ENCODE peak calls at places on chromosome 21, in six cellular contexts. X, L, I, V, Q and M are unnamed samples.

GRCh38 chr21:28705616-28706015 is 287.1 kb downstream of the LTN1 start:
- DNase-seq in X (no peak), L (no peak), I (no peak), V (no peak), Q (no peak), M (no peak)

GRCh38 chr21:17512245-17513213 is at the start of gene CXADR:
- DNase-seq in X (no peak), L (peak; percentile 78), I (peak; percentile 86), V (peak; percentile 49), Q (peak; percentile 89), M (peak; percentile 75)

GRCh38 chr21:33211732-33212131 is 18.0 kb upstream of the IFNAR2 start:
- DNase-seq in X (no peak), L (no peak), I (no peak), V (no peak), Q (no peak), M (no peak)

GRCh38 chr21:27476696-27477095 is 509.8 kb upstream of the ADAMTS5 start:
- DNase-seq in X (no peak), L (no peak), I (no peak), V (no peak), Q (no peak), M (no peak)

GRCh38 chr21:36545776-36546511 is 66.0 kb upstream of the CLDN14 start:
- DNase-seq in X (no peak), L (no peak), I (no peak), V (no peak), Q (no peak), M (no peak)

GRCh38 chr21:43909736-43910455 is 44.9 kb downstream of the AGPAT3 start:
- DNase-seq in X (peak; percentile 51), L (no peak), I (no peak), V (no peak), Q (no peak), M (no peak)

GRCh38 chr21:15054089-15054488 is 10.7 kb downstream of the NRIP1 start:
- DNase-seq in X (no peak), L (no peak), I (no peak), V (no peak), Q (no peak), M (no peak)

GRCh38 chr21:41630249-41630648 is 122.3 kb upstream of the TMPRSS2 start:
- DNase-seq in X (no peak), L (no peak), I (no peak), V (no peak), Q (peak; percentile 83), M (no peak)

GRCh38 chr21:34894401-34894800 is 154.7 kb downstream of the RUNX1 start:
- DNase-seq in X (no peak), L (no peak), I (no peak), V (no peak), Q (no peak), M (no peak)

GRCh38 chr21:40445349-40445921 is 401.5 kb downstream of the DSCAM start:
- DNase-seq in X (no peak), L (no peak), I (no peak), V (no peak), Q (no peak), M (no peak)

GRCh38 chr21:27536319-27536718 is 569.4 kb upstream of the ADAMTS5 start:
- DNase-seq in X (no peak), L (no peak), I (no peak), V (no peak), Q (no peak), M (no peak)